ENCODE peak calls at places on chromosome 16, in four cellular contexts. D is prostate gland, R is lung, P is uterus. A is an unnamed sample. For H3K4me1, H3K27me3 and H3K9me3, the result is how much of the 10 kb centered on the place peaks cover.

GRCh38 chr16:70774261-70774660 is 26.7 kb downstream of the VAC14 start:
- DNase-seq in D (no peak), R (no peak), P (no peak), A (no peak)

GRCh38 chr16:73101568-73101967 is 53.6 kb upstream of the ZFHX3 start:
- DNase-seq in P (no peak), R (no peak), D (no peak), A (no peak)

GRCh38 chr16:84650062-84650991 is 2.0 kb downstream of the KLHL36 start:
- DNase-seq in D (no peak), P (no peak), R (no peak), A (no peak)

GRCh38 chr16:84357191-84357651 is 11.1 kb upstream of the ATP2C2 start:
- DNase-seq in D (peak), P (no peak), R (no peak), A (no peak)

GRCh38 chr16:10126686-10127085 is 55.5 kb downstream of the GRIN2A start:
- DNase-seq in D (no peak), P (peak), R (no peak), A (no peak)

GRCh38 chr16:84597518-84598390 is 20.1 kb downstream of the COTL1 start:
- DNase-seq in R (no peak), P (no peak), D (no peak), A (peak)

GRCh38 chr16:11610580-11610979 is 23.9 kb upstream of the LITAF start:
- DNase-seq in R (no peak), P (no peak), D (no peak), A (no peak)

GRCh38 chr16:72850021-72850420 is 197.9 kb downstream of the ZFHX3 start:
- DNase-seq in D (no peak), P (no peak), R (no peak), A (no peak)

GRCh38 chr16:50202926-50203624 is 50.0 kb downstream of the TENT4B start:
- DNase-seq in R (no peak), P (no peak), D (no peak), A (no peak)

GRCh38 chr16:12433691-12434390 is 369.8 kb downstream of the CPPED1 start:
- DNase-seq in R (no peak), P (no peak), D (no peak), A (no peak)

GRCh38 chr16:18069683-18070082 is 266.9 kb downstream of the NPIPA8 start:
- DNase-seq in R (no peak), P (no peak), D (no peak), A (no peak)

GRCh38 chr16:14475370-14476139 is 154.5 kb downstream of the PARN start:
- DNase-seq in R (no peak), D (peak), P (no peak), A (no peak)

GRCh38 chr16:54175552-54176375 is 110.8 kb downstream of the IRX3 start:
- DNase-seq in R (no peak), D (no peak), P (no peak), A (no peak)

GRCh38 chr16:56953006-56953405 is 8.7 kb upstream of the CETP start:
- DNase-seq in D (no peak), P (no peak), R (no peak), A (peak)

GRCh38 chr16:53768167-53768566 is 64.2 kb downstream of the FTO start:
- DNase-seq in P (no peak), D (no peak), R (no peak), A (no peak)

GRCh38 chr16:12741176-12741575 is 62.5 kb downstream of the CPPED1 start:
- DNase-seq in R (no peak), D (no peak), P (no peak), A (no peak)

GRCh38 chr16:73056383-73056782 is 8.5 kb upstream of the ZFHX3 start:
- DNase-seq in P (no peak), R (no peak), D (no peak), A (peak)

GRCh38 chr16:67312450-67313118 is 14.0 kb downstream of the KCTD19 start:
- DNase-seq in D (no peak), P (no peak), R (no peak), A (no peak)

GRCh38 chr16:50096791-50097190 is 31.0 kb downstream of the HEATR3 start:
- DNase-seq in D (no peak), P (no peak), R (no peak), A (no peak)

GRCh38 chr16:11349599-11350276 is 4.5 kb downstream of the RMI2 start:
- DNase-seq in R (peak), D (peak), P (peak), A (peak)

GRCh38 chr16:79645701-79646100 is 45.2 kb upstream of the MAF start:
- DNase-seq in R (no peak), D (no peak), P (no peak), A (no peak)

GRCh38 chr16:55502801-55503366 is 6.0 kb upstream of the LPCAT2 start:
- DNase-seq in R (peak), D (peak), P (peak), A (peak)

GRCh38 chr16:14057878-14058382 is 13.2 kb upstream of the MRTFB start:
- DNase-seq in P (peak), D (no peak), R (no peak), A (peak)

GRCh38 chr16:79372504-79373184 is 227.9 kb downstream of the MAF start:
- DNase-seq in R (peak), P (peak), D (no peak), A (no peak)

GRCh38 chr16:72415379-72415778 is 243.4 kb upstream of the PMFBP1 start:
- DNase-seq in R (no peak), P (no peak), D (no peak), A (no peak)

GRCh38 chr16:68954871-68955635 is 111.7 kb downstream of the TANGO6 start:
- DNase-seq in D (no peak), R (no peak), P (no peak), A (no peak)

GRCh38 chr16:1333149-1333812 is at the start of gene BAIAP3:
- DNase-seq in D (peak), P (no peak), R (no peak), A (peak)

GRCh38 chr16:3716831-3717234 is 491 bp downstream of the TRAP1 start:
- DNase-seq in P (no peak), R (no peak), D (no peak), A (no peak)

GRCh38 chr16:2846511-2847310 is 11.3 kb downstream of the PRSS22 start:
- DNase-seq in P (no peak), R (no peak), D (no peak), A (no peak)

GRCh38 chr16:51473091-51473490 is 322.0 kb upstream of the SALL1 start:
- DNase-seq in R (no peak), D (no peak), P (no peak), A (no peak)

GRCh38 chr16:82694239-82694874 is 67.6 kb downstream of the CDH13 start:
- DNase-seq in R (no peak), D (no peak), P (no peak), A (no peak)

DNA sequence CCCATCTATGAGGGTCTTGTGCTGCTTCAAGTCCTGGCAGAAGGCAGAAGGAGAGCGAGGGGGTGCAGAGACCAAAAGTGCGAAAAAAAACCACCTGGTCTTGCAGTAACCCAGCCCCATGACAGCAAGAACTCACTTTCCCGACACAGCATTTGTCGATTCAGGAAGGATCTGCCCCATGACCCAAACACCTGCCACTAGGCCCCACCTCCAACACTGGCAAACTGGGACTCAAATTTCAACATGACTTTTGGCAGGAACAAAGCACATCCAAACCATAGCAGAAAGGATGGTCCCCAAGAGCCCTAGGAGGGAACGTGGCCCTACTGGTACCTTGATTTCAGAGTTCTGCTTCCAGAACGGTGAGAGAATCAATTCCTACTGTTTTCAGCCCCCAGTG is 34.7 kb upstream of the KLHDC4 start:
- DNase-seq in P (no peak), R (no peak), D (no peak), A (no peak)
- H3K4me1 ChIP-seq in P (under half), R (under half), D (under half), A (under half)

GRCh38 chr16:77689971-77690370 is 32.3 kb upstream of the NUDT7 start:
- DNase-seq in R (no peak), D (no peak), P (no peak), A (no peak)
- H3K27me3 ChIP-seq in R (under half), D (under half), P (under half), A (under half)

DNA sequence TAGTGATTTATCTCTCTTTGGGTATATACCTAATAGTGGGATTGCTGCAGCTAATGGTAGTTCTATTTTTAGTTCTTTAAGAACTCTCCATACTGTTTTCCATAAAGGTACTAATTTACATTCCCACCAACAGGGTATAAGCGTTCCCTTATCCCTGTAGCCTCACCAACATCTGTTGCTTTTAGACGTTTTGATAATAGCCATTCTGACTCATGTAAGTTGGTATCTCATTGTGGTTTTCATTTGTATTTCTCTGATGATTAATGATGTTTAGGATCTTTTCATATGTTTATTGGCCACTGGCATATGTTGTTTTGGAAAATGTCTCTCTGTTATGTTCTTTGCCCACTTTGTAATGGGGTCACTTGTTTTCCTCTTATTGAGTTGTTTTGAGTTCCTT is 88.5 kb upstream of the ZNF267 start:
- DNase-seq in D (no peak), P (no peak), R (no peak), A (no peak)
- H3K9me3 ChIP-seq in D (under half), P (under half), R (under half), A (under half)

GRCh38 chr16:88599092-88599733 is 29.0 kb downstream of the ZC3H18 start:
- DNase-seq in P (no peak), D (peak), R (peak), A (peak)
- H3K4me1 ChIP-seq in P (under half), D (under half), R (under half), A (under half)

DNA sequence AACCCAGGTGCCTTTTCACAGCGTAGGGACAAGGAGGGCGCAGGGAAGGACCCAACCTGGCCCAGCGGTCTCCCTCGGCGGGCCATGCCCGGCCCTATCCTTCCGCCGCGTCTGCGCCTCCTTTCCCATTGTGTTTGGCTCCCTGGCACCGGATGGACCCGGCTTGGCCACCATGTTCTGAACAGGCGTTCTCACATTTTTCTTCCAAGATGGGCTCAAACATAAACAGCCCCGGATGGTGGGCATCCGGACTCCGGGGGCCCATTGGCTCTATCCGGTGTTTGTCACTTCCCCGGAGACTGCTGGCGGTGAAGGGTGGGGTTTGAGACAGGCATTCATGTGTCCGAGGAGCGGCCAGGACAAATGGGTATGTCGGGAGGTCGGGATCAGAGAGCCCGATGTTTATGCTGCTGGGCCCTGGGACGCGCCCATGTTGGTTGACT is 188.1 kb downstream of the IRF8 start:
- DNase-seq in R (no peak), P (no peak), D (no peak), A (peak)
- H3K27me3 ChIP-seq in R (under half), P (under half), D (under half), A (under half)

DNA sequence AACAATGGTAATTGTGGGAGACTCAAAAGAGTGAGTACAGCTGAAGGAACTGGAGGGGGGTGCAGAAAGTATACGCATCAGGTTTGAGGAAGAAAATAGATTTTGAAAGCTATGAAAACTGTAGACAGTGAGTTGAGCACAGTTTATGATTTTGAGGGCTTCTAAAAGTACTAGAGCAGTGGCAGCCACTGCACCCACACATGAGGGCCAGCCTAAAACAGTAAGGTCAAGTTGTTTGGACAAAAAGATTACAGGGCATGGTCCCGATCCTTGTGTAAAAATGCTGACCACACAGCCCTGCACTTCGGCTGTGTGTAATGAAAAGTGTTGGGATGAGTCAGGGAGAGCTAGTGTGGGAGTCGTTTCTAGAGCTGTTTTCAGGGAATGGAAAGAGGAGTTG is 2282.1 kb downstream of the TP53TG3F start:
- DNase-seq in D (no peak), R (no peak), P (no peak), A (no peak)
- H3K9me3 ChIP-seq in D (under half), R (under half), P (under half), A (under half)

GRCh38 chr16:86680661-86681439 is 102.5 kb downstream of the FOXL1 start:
- DNase-seq in R (no peak), D (no peak), P (no peak), A (peak)
- H3K4me1 ChIP-seq in R (under half), D (under half), P (under half), A (under half)

GRCh38 chr16:62036101-62036806 is at the start of gene CDH8:
- DNase-seq in D (no peak), P (no peak), R (no peak), A (peak)
- H3K27me3 ChIP-seq in D (under half), P (under half), R (under half), A (under half)

A was measured in aorta.